ENCODE peak calls at places on chromosome 17, in eight cellular contexts. One of them, this sample, is unnamed.

GRCh38 chr17:11304568-11304967 is 63.6 kb downstream of the SHISA6 start:
- DNase-seq in pulmonary artery endothelial cell: no peak
- DNase-seq in frontal cortex: no peak
- DNase-seq in HS-5: no peak
- DNase-seq in Right ventricle myocardium superior: no peak
- DNase-seq in hepatic stellate cell: no peak
- DNase-seq in NCI-H1048: no peak
- DNase-seq in activated CD4-positive, alpha-beta T cell treated with anti-CD3 and anti-CD28 coated beads, Interleukin-2, amount 10 ng/mL, durations not matched to agents 7 days and 5 days: no peak
- DNase-seq in this sample: no peak

GRCh38 chr17:4499431-4500187 is 928 bp downstream of the SPNS2 start:
- DNase-seq in HS-5: no peak
- DNase-seq in NCI-H1048: no peak
- DNase-seq in activated CD4-positive, alpha-beta T cell treated with anti-CD3 and anti-CD28 coated beads, Interleukin-2, amount 10 ng/mL, durations not matched to agents 7 days and 5 days: peak
- DNase-seq in pulmonary artery endothelial cell: no peak
- DNase-seq in frontal cortex: peak
- DNase-seq in Right ventricle myocardium superior: peak
- DNase-seq in hepatic stellate cell: no peak
- DNase-seq in this sample: no peak

GRCh38 chr17:45145035-45145389 is 3.3 kb upstream of the HEXIM1 start:
- DNase-seq in HS-5: no peak
- DNase-seq in activated CD4-positive, alpha-beta T cell treated with anti-CD3 and anti-CD28 coated beads, Interleukin-2, amount 10 ng/mL, durations not matched to agents 7 days and 5 days: no peak
- DNase-seq in NCI-H1048: no peak
- DNase-seq in pulmonary artery endothelial cell: no peak
- DNase-seq in frontal cortex: no peak
- DNase-seq in Right ventricle myocardium superior: peak
- DNase-seq in hepatic stellate cell: no peak
- DNase-seq in this sample: no peak

GRCh38 chr17:41837761-41838538 is at the start of gene KLHL10:
- DNase-seq in NCI-H1048: no peak
- DNase-seq in frontal cortex: no peak
- DNase-seq in HS-5: no peak
- DNase-seq in activated CD4-positive, alpha-beta T cell treated with anti-CD3 and anti-CD28 coated beads, Interleukin-2, amount 10 ng/mL, durations not matched to agents 7 days and 5 days: no peak
- DNase-seq in pulmonary artery endothelial cell: no peak
- DNase-seq in Right ventricle myocardium superior: no peak
- DNase-seq in hepatic stellate cell: no peak
- DNase-seq in this sample: no peak

GRCh38 chr17:36932383-36933173 is 4.7 kb upstream of the LHX1 start:
- DNase-seq in pulmonary artery endothelial cell: no peak
- DNase-seq in HS-5: no peak
- DNase-seq in NCI-H1048: no peak
- DNase-seq in hepatic stellate cell: no peak
- DNase-seq in Right ventricle myocardium superior: no peak
- DNase-seq in frontal cortex: peak
- DNase-seq in activated CD4-positive, alpha-beta T cell treated with anti-CD3 and anti-CD28 coated beads, Interleukin-2, amount 10 ng/mL, durations not matched to agents 7 days and 5 days: no peak
- DNase-seq in this sample: no peak

GRCh38 chr17:57295526-57296023 is 39.3 kb downstream of the MSI2 start:
- DNase-seq in frontal cortex: no peak
- DNase-seq in activated CD4-positive, alpha-beta T cell treated with anti-CD3 and anti-CD28 coated beads, Interleukin-2, amount 10 ng/mL, durations not matched to agents 7 days and 5 days: no peak
- DNase-seq in hepatic stellate cell: no peak
- DNase-seq in Right ventricle myocardium superior: no peak
- DNase-seq in pulmonary artery endothelial cell: peak
- DNase-seq in HS-5: no peak
- DNase-seq in NCI-H1048: no peak
- DNase-seq in this sample: no peak

GRCh38 chr17:75289832-75290337 is 652 bp upstream of the SLC25A19 start:
- DNase-seq in NCI-H1048: no peak
- DNase-seq in frontal cortex: no peak
- DNase-seq in HS-5: peak
- DNase-seq in Right ventricle myocardium superior: peak
- DNase-seq in activated CD4-positive, alpha-beta T cell treated with anti-CD3 and anti-CD28 coated beads, Interleukin-2, amount 10 ng/mL, durations not matched to agents 7 days and 5 days: peak
- DNase-seq in hepatic stellate cell: peak
- DNase-seq in pulmonary artery endothelial cell: no peak
- DNase-seq in this sample: peak

GRCh38 chr17:61463068-61463980 is 11.1 kb downstream of the TBX4 start:
- DNase-seq in HS-5: no peak
- DNase-seq in Right ventricle myocardium superior: peak
- DNase-seq in frontal cortex: no peak
- DNase-seq in activated CD4-positive, alpha-beta T cell treated with anti-CD3 and anti-CD28 coated beads, Interleukin-2, amount 10 ng/mL, durations not matched to agents 7 days and 5 days: no peak
- DNase-seq in hepatic stellate cell: no peak
- DNase-seq in NCI-H1048: no peak
- DNase-seq in pulmonary artery endothelial cell: no peak
- DNase-seq in this sample: no peak

GRCh38 chr17:79874329-79874981 is 35.2 kb upstream of the CBX4 start:
- DNase-seq in HS-5: no peak
- DNase-seq in frontal cortex: no peak
- DNase-seq in Right ventricle myocardium superior: no peak
- DNase-seq in pulmonary artery endothelial cell: no peak
- DNase-seq in hepatic stellate cell: peak
- DNase-seq in NCI-H1048: no peak
- DNase-seq in activated CD4-positive, alpha-beta T cell treated with anti-CD3 and anti-CD28 coated beads, Interleukin-2, amount 10 ng/mL, durations not matched to agents 7 days and 5 days: peak
- DNase-seq in this sample: peak

GRCh38 chr17:15490634-15491261 is 23.3 kb upstream of the CDRT4 start:
- DNase-seq in activated CD4-positive, alpha-beta T cell treated with anti-CD3 and anti-CD28 coated beads, Interleukin-2, amount 10 ng/mL, durations not matched to agents 7 days and 5 days: no peak
- DNase-seq in NCI-H1048: no peak
- DNase-seq in pulmonary artery endothelial cell: peak
- DNase-seq in Right ventricle myocardium superior: peak
- DNase-seq in hepatic stellate cell: peak
- DNase-seq in frontal cortex: peak
- DNase-seq in HS-5: peak
- DNase-seq in this sample: no peak

GRCh38 chr17:4573682-4574081 is 10.6 kb upstream of the SMTNL2 start:
- DNase-seq in HS-5: no peak
- DNase-seq in pulmonary artery endothelial cell: no peak
- DNase-seq in NCI-H1048: no peak
- DNase-seq in activated CD4-positive, alpha-beta T cell treated with anti-CD3 and anti-CD28 coated beads, Interleukin-2, amount 10 ng/mL, durations not matched to agents 7 days and 5 days: peak
- DNase-seq in Right ventricle myocardium superior: peak
- DNase-seq in hepatic stellate cell: no peak
- DNase-seq in frontal cortex: no peak
- DNase-seq in this sample: no peak

GRCh38 chr17:81454473-81454872 is 58.1 kb downstream of the ACTG1 start:
- DNase-seq in frontal cortex: no peak
- DNase-seq in HS-5: no peak
- DNase-seq in Right ventricle myocardium superior: no peak
- DNase-seq in pulmonary artery endothelial cell: no peak
- DNase-seq in hepatic stellate cell: no peak
- DNase-seq in activated CD4-positive, alpha-beta T cell treated with anti-CD3 and anti-CD28 coated beads, Interleukin-2, amount 10 ng/mL, durations not matched to agents 7 days and 5 days: no peak
- DNase-seq in NCI-H1048: no peak
- DNase-seq in this sample: no peak

GRCh38 chr17:7737601-7738000 is 20.1 kb downstream of the DNAH2 start:
- DNase-seq in activated CD4-positive, alpha-beta T cell treated with anti-CD3 and anti-CD28 coated beads, Interleukin-2, amount 10 ng/mL, durations not matched to agents 7 days and 5 days: no peak
- DNase-seq in pulmonary artery endothelial cell: no peak
- DNase-seq in NCI-H1048: no peak
- DNase-seq in Right ventricle myocardium superior: no peak
- DNase-seq in frontal cortex: no peak
- DNase-seq in hepatic stellate cell: no peak
- DNase-seq in HS-5: no peak
- DNase-seq in this sample: no peak

GRCh38 chr17:2054740-2055493 is at the start of gene HIC1:
- DNase-seq in hepatic stellate cell: peak
- DNase-seq in activated CD4-positive, alpha-beta T cell treated with anti-CD3 and anti-CD28 coated beads, Interleukin-2, amount 10 ng/mL, durations not matched to agents 7 days and 5 days: peak
- DNase-seq in Right ventricle myocardium superior: peak
- DNase-seq in HS-5: no peak
- DNase-seq in pulmonary artery endothelial cell: no peak
- DNase-seq in NCI-H1048: no peak
- DNase-seq in frontal cortex: peak
- DNase-seq in this sample: peak

GRCh38 chr17:39391448-39391847 is 10.0 kb downstream of the FBXL20 start:
- DNase-seq in Right ventricle myocardium superior: no peak
- DNase-seq in pulmonary artery endothelial cell: no peak
- DNase-seq in hepatic stellate cell: no peak
- DNase-seq in activated CD4-positive, alpha-beta T cell treated with anti-CD3 and anti-CD28 coated beads, Interleukin-2, amount 10 ng/mL, durations not matched to agents 7 days and 5 days: no peak
- DNase-seq in frontal cortex: no peak
- DNase-seq in HS-5: no peak
- DNase-seq in NCI-H1048: no peak
- DNase-seq in this sample: no peak

GRCh38 chr17:57916925-57917858 is 38.0 kb downstream of the CUEDC1 start:
- DNase-seq in hepatic stellate cell: no peak
- DNase-seq in HS-5: no peak
- DNase-seq in Right ventricle myocardium superior: peak
- DNase-seq in pulmonary artery endothelial cell: no peak
- DNase-seq in frontal cortex: no peak
- DNase-seq in NCI-H1048: no peak
- DNase-seq in activated CD4-positive, alpha-beta T cell treated with anti-CD3 and anti-CD28 coated beads, Interleukin-2, amount 10 ng/mL, durations not matched to agents 7 days and 5 days: peak
- DNase-seq in this sample: peak

GRCh38 chr17:82031303-82031884 is at the start of gene RAC3:
- DNase-seq in NCI-H1048: peak
- DNase-seq in hepatic stellate cell: peak
- DNase-seq in Right ventricle myocardium superior: no peak
- DNase-seq in frontal cortex: peak
- DNase-seq in HS-5: no peak
- DNase-seq in activated CD4-positive, alpha-beta T cell treated with anti-CD3 and anti-CD28 coated beads, Interleukin-2, amount 10 ng/mL, durations not matched to agents 7 days and 5 days: no peak
- DNase-seq in pulmonary artery endothelial cell: no peak
- DNase-seq in this sample: peak

GRCh38 chr17:44186307-44187130 is at the start of gene TMUB2:
- DNase-seq in HS-5: peak
- DNase-seq in frontal cortex: peak
- DNase-seq in Right ventricle myocardium superior: peak
- DNase-seq in hepatic stellate cell: peak
- DNase-seq in activated CD4-positive, alpha-beta T cell treated with anti-CD3 and anti-CD28 coated beads, Interleukin-2, amount 10 ng/mL, durations not matched to agents 7 days and 5 days: peak
- DNase-seq in pulmonary artery endothelial cell: peak
- DNase-seq in NCI-H1048: peak
- DNase-seq in this sample: peak

GRCh38 chr17:82228842-82229685 is at the start of gene SLC16A3:
- DNase-seq in hepatic stellate cell: peak
- DNase-seq in NCI-H1048: no peak
- DNase-seq in HS-5: no peak
- DNase-seq in activated CD4-positive, alpha-beta T cell treated with anti-CD3 and anti-CD28 coated beads, Interleukin-2, amount 10 ng/mL, durations not matched to agents 7 days and 5 days: peak
- DNase-seq in Right ventricle myocardium superior: peak
- DNase-seq in pulmonary artery endothelial cell: no peak
- DNase-seq in frontal cortex: peak
- DNase-seq in this sample: peak

GRCh38 chr17:7133916-7134315 is 19.3 kb upstream of the ASGR2 start:
- DNase-seq in hepatic stellate cell: no peak
- DNase-seq in frontal cortex: no peak
- DNase-seq in Right ventricle myocardium superior: no peak
- DNase-seq in pulmonary artery endothelial cell: no peak
- DNase-seq in NCI-H1048: no peak
- DNase-seq in HS-5: no peak
- DNase-seq in activated CD4-positive, alpha-beta T cell treated with anti-CD3 and anti-CD28 coated beads, Interleukin-2, amount 10 ng/mL, durations not matched to agents 7 days and 5 days: no peak
- DNase-seq in this sample: no peak

GRCh38 chr17:36144014-36144413 is 32.4 kb downstream of the TBC1D3B start:
- DNase-seq in activated CD4-positive, alpha-beta T cell treated with anti-CD3 and anti-CD28 coated beads, Interleukin-2, amount 10 ng/mL, durations not matched to agents 7 days and 5 days: no peak
- DNase-seq in NCI-H1048: no peak
- DNase-seq in Right ventricle myocardium superior: no peak
- DNase-seq in hepatic stellate cell: no peak
- DNase-seq in frontal cortex: no peak
- DNase-seq in HS-5: no peak
- DNase-seq in pulmonary artery endothelial cell: no peak
- DNase-seq in this sample: no peak

GRCh38 chr17:2734939-2735338 is 14.5 kb downstream of the CCDC92B start:
- DNase-seq in frontal cortex: no peak
- DNase-seq in hepatic stellate cell: no peak
- DNase-seq in activated CD4-positive, alpha-beta T cell treated with anti-CD3 and anti-CD28 coated beads, Interleukin-2, amount 10 ng/mL, durations not matched to agents 7 days and 5 days: no peak
- DNase-seq in HS-5: no peak
- DNase-seq in Right ventricle myocardium superior: no peak
- DNase-seq in pulmonary artery endothelial cell: no peak
- DNase-seq in NCI-H1048: no peak
- DNase-seq in this sample: no peak

This sample was measured in AML-193.